ENCODE peak calls at places on chromosomes 12 and 14, in five cellular contexts. F is suprapubic skin, E is A549, S is vagina, D is gastrocnemius medialis. O is an unnamed sample. For H3K4me1, the result is how much of the 10 kb centered on the place peaks cover.

GRCh38 chr14:70254476-70254961 is 65.8 kb upstream of the SLC8A3 start:
- DNase-seq in F (no peak), E (no peak), S (no peak), D (peak), O (peak)

GRCh38 chr14:21268612-21269251 is 510 bp downstream of the HNRNPC start:
- DNase-seq in F (no peak), E (no peak), S (no peak), D (peak), O (peak)

GRCh38 chr14:96578619-96579018 is 76.4 kb downstream of the PAPOLA start:
- DNase-seq in F (no peak), E (no peak), S (no peak), D (no peak), O (no peak)

GRCh38 chr14:34059037-34059924 is 108.4 kb upstream of the EGLN3 start:
- DNase-seq in F (no peak), E (no peak), S (no peak), D (no peak), O (no peak)

GRCh38 chr12:92419201-92419600 is 273.6 kb upstream of the BTG1 start:
- DNase-seq in F (no peak), E (no peak), S (no peak), D (no peak), O (no peak)

GRCh38 chr14:52370406-52370911 is 56.3 kb downstream of the PTGER2 start:
- DNase-seq in F (no peak), E (no peak), S (no peak), D (no peak), O (no peak)

GRCh38 chr14:59582845-59583509 is 6.4 kb upstream of the CCDC175 start:
- DNase-seq in F (no peak), E (no peak), S (no peak), D (no peak), O (no peak)

GRCh38 chr14:77113644-77114043 is 15.6 kb downstream of the CIPC start:
- DNase-seq in F (no peak), E (no peak), S (no peak), D (peak), O (no peak)

GRCh38 chr14:105087308-105087962 is 22.2 kb upstream of the GPR132 start:
- DNase-seq in F (peak), E (peak), S (no peak), D (no peak), O (no peak)

GRCh38 chr14:69922198-69922597 is 43.0 kb downstream of the SMOC1 start:
- DNase-seq in F (no peak), E (no peak), S (no peak), D (no peak), O (peak)

GRCh38 chr14:75147423-75148071 is 20.7 kb upstream of the NEK9 start:
- DNase-seq in F (peak), E (no peak), S (peak), D (peak), O (peak)

GRCh38 chr14:22660654-22661053 is 16.5 kb upstream of the OR6J1 start:
- DNase-seq in F (no peak), E (no peak), S (no peak), D (no peak), O (no peak)

GRCh38 chr12:54708836-54709235 is 60.7 kb upstream of the DCD start:
- DNase-seq in F (no peak), E (no peak), S (no peak), D (no peak), O (no peak)

GRCh38 chr14:93832665-93833064 is 44.4 kb upstream of the PRIMA1 start:
- DNase-seq in F (peak), E (no peak), S (no peak), D (no peak), O (peak)

GRCh38 chr12:68361953-68362352 is 29.8 kb upstream of the MDM1 start:
- DNase-seq in F (no peak), E (no peak), S (no peak), D (no peak), O (no peak)
- H3K4me1 ChIP-seq in F (under half), E (under half), S (under half), D (under half), O (under half)

DNA sequence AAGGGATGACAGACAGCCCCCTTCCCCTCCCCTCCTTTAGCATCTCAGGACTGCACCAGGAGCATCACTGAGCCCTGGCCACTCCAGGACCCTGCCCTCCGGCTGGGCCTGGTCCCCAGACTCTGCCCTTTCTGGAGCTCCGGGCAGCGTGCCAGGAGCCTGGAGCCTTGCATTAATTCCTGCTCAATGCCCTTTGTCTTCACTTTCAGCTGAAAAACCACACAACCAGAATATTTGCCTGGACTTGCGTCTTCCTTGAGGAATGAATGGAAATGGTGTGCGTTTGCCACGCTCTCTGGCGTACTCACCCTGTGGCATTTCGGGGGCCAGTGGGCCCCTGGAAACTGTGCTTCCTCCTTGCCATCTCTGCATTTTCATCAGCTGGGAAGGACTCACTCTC is 8.5 kb upstream of the RFLNA start:
- DNase-seq in F (no peak), E (no peak), S (no peak), D (no peak), O (no peak)
- TF ChIP-seq POLR2A in F (no peak), E (no peak), S (no peak), D (no peak), O (no peak)

GRCh38 chr12:109273354-109273753 is 35.7 kb downstream of the FOXN4 start:
- DNase-seq in F (no peak), E (no peak), S (no peak), D (peak), O (no peak)
- TF ChIP-seq CTCF in F (no peak), E (no peak), S (no peak), D (no peak), O (no peak)

DNA sequence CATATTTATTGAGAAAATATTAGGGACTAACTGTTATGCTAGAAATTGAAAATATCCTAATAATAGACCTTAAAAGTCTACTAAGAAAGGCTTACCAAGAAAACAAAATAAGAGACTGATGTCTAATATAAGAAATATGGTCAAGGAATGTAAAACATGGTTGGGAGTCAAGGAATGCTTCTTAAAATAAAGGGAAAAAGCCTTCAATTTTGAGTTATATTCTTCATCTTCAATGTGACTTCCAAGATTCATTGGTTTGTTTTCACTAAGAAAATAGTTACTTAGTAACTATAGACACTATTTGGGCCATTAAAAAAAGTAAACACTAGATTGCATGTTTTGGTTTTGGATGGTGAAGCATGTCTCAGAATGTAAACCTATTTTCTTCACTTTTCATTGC is 88.1 kb upstream of the ETV6 start:
- DNase-seq in F (no peak), E (no peak), S (no peak), D (no peak), O (no peak)
- H3K4me1 ChIP-seq in F (under half), E (under half), S (under half), D (under half), O (under half)

GRCh38 chr12:24415934-24416333 is 466.5 kb upstream of the SOX5 start:
- DNase-seq in F (no peak), E (no peak), S (no peak), D (no peak), O (no peak)

GRCh38 chr12:24421759-24422158 is 472.3 kb upstream of the SOX5 start:
- DNase-seq in F (no peak), E (no peak), S (no peak), D (no peak), O (no peak)

GRCh38 chr12:24414421-24414820 is 465.0 kb upstream of the SOX5 start:
- DNase-seq in F (no peak), E (no peak), S (no peak), D (no peak), O (no peak)

GRCh38 chr12:24416423-24417109 is 467.1 kb upstream of the SOX5 start:
- DNase-seq in F (no peak), E (no peak), S (no peak), D (no peak), O (no peak)

DNA sequence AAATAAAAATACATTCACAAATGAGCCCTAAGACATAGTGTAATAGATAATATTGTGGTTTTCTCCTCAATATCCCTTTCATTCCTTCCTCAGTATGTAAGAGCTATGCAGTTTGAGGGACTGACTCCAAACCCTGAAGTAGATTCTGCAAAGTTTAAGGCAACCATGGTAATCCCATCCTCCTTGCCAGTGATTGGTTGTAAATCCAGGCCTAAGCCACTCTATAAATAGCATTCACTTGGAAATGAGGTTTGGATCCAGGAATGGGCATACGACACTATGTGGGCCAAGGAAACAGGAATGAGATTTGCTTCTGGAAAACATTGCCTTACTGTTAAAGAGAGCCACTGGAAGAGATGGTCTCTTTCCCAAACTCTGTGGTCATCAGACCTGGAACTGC is 468.7 kb upstream of the SOX5 start:
- DNase-seq in F (no peak), E (no peak), S (no peak), D (no peak), O (no peak)
- TF ChIP-seq POLR2A in F (no peak), E (no peak), S (no peak), D (no peak), O (no peak)

GRCh38 chr14:102686176-102686801 is 91.0 kb upstream of the TRAF3 start:
- DNase-seq in F (no peak), E (no peak), S (no peak), D (no peak), O (no peak)

GRCh38 chr14:102688290-102688689 is 89.0 kb upstream of the TRAF3 start:
- DNase-seq in F (no peak), E (no peak), S (no peak), D (no peak), O (no peak)

GRCh38 chr14:102684276-102684663 is 91.8 kb downstream of the RCOR1 start:
- DNase-seq in F (no peak), E (no peak), S (no peak), D (no peak), O (no peak)

GRCh38 chr14:102678394-102678793 is 85.9 kb downstream of the RCOR1 start:
- DNase-seq in F (no peak), E (no peak), S (no peak), D (no peak), O (no peak)

GRCh38 chr14:102683399-102684275 is 91.2 kb downstream of the RCOR1 start:
- DNase-seq in F (no peak), E (no peak), S (no peak), D (no peak), O (no peak)
- TF ChIP-seq CTCF in F (no peak), E (no peak), S (no peak), D (no peak), O (no peak)